ENCODE peak calls at places on chromosome 22, in nine cellular contexts. N, E, K, U, L, O, C, H and R are unnamed samples.

GRCh38 chr22:37266581-37267127 is 15.7 kb upstream of the CYTH4 start:
- DNase-seq in U (no peak), E (no peak), C (no peak), K (no peak), H (no peak), L (no peak), N (no peak), O (no peak), R (no peak)

GRCh38 chr22:26330971-26331625 is 98.0 kb upstream of the ASPHD2 start:
- DNase-seq in N (peak), E (peak), C (peak), U (peak), L (no peak), H (no peak), K (peak), O (peak), R (peak)

GRCh38 chr22:37391702-37392101 is 35.6 kb downstream of the ELFN2 start:
- DNase-seq in H (no peak), L (no peak), C (no peak), N (no peak), E (no peak), U (no peak), K (no peak), O (no peak), R (no peak)

GRCh38 chr22:17400305-17400704 is 31.0 kb downstream of the CECR2 start:
- DNase-seq in C (no peak), N (no peak), E (no peak), K (no peak), L (no peak), U (no peak), O (no peak), H (no peak), R (no peak)

GRCh38 chr22:26585104-26585790 is 4.7 kb downstream of the TPST2 start:
- DNase-seq in E (peak), O (peak), H (peak), K (no peak), N (no peak), U (no peak), C (peak), L (peak), R (no peak)

GRCh38 chr22:29152045-29152380 is 53.7 kb upstream of the EMID1 start:
- DNase-seq in K (no peak), L (no peak), H (no peak), U (no peak), C (no peak), O (no peak), E (no peak), N (no peak), R (no peak)

GRCh38 chr22:37569009-37569920 is 9.0 kb downstream of the CDC42EP1 start:
- DNase-seq in E (no peak), L (no peak), O (no peak), N (no peak), H (no peak), K (no peak), U (no peak), C (peak), R (no peak)

GRCh38 chr22:21775061-21775460 is 39.5 kb upstream of the YPEL1 start:
- DNase-seq in H (no peak), N (no peak), K (no peak), E (no peak), C (no peak), O (peak), L (no peak), U (peak), R (no peak)

GRCh38 chr22:19579880-19580279 is 55.7 kb upstream of the CLDN5 start:
- DNase-seq in C (no peak), H (peak), U (no peak), N (no peak), E (no peak), O (no peak), K (peak), L (no peak), R (no peak)

GRCh38 chr22:27726726-27727449 is 74.7 kb downstream of the MN1 start:
- DNase-seq in O (peak), C (peak), L (no peak), N (no peak), H (peak), U (peak), K (no peak), E (peak), R (peak)

GRCh38 chr22:38317237-38317994 is at the start of gene CSNK1E:
- DNase-seq in O (peak), C (peak), K (peak), H (peak), E (peak), L (peak), U (no peak), N (no peak), R (no peak)

GRCh38 chr22:22030493-22031182 is 48.1 kb upstream of the TOP3B start:
- DNase-seq in H (peak), O (no peak), K (peak), L (no peak), E (no peak), N (peak), C (no peak), U (no peak), R (no peak)

GRCh38 chr22:50192825-50193204 is 7.1 kb downstream of the TRABD start:
- DNase-seq in K (peak), U (no peak), N (no peak), E (no peak), C (no peak), L (peak), O (no peak), H (no peak), R (no peak)

GRCh38 chr22:29308791-29309262 is 2.4 kb downstream of the GAS2L1 start:
- DNase-seq in H (no peak), C (no peak), L (peak), E (peak), K (peak), U (no peak), O (peak), N (no peak), R (no peak)

GRCh38 chr22:38455530-38456271 is 702 bp upstream of the KCNJ4 start:
- DNase-seq in L (no peak), H (no peak), K (peak), O (no peak), C (no peak), E (no peak), N (no peak), U (no peak), R (no peak)

GRCh38 chr22:50502628-50503474 is 4.7 kb downstream of the LMF2 start:
- DNase-seq in L (no peak), E (no peak), H (no peak), C (no peak), N (no peak), U (no peak), O (no peak), K (no peak), R (no peak)

GRCh38 chr22:30017375-30017774 is 62.9 kb upstream of the HORMAD2 start:
- DNase-seq in O (no peak), H (no peak), K (no peak), N (no peak), E (no peak), C (no peak), U (no peak), L (no peak), R (no peak)

GRCh38 chr22:37211075-37211852 is 1.0 kb downstream of the SSTR3 start:
- DNase-seq in C (no peak), L (no peak), K (no peak), O (no peak), H (no peak), E (no peak), N (no peak), U (no peak), R (no peak)

GRCh38 chr22:45227645-45228400 is 12.9 kb downstream of the KIAA0930 start:
- DNase-seq in H (no peak), L (peak), K (no peak), O (no peak), N (no peak), C (no peak), U (no peak), E (no peak), R (no peak)

GRCh38 chr22:43110927-43111623 is 525 bp downstream of the BIK start:
- DNase-seq in K (peak), E (no peak), C (peak), U (no peak), O (no peak), L (peak), N (no peak), H (no peak), R (no peak)

GRCh38 chr22:34620832-34621231 is 445.1 kb upstream of the ISX start:
- DNase-seq in O (no peak), H (no peak), K (peak), L (no peak), C (no peak), U (no peak), N (no peak), E (no peak), R (no peak)

GRCh38 chr22:21447694-21448402 is 19.3 kb upstream of the TMEM191C start:
- DNase-seq in N (no peak), E (no peak), O (no peak), H (no peak), C (no peak), U (no peak), L (peak), K (no peak), R (no peak)

GRCh38 chr22:27284314-27284713 is 517.2 kb downstream of the MN1 start:
- DNase-seq in H (no peak), E (no peak), U (no peak), N (no peak), O (no peak), C (no peak), L (no peak), K (no peak), R (no peak)

GRCh38 chr22:36055376-36056310 is 27.0 kb upstream of the RBFOX2 start:
- DNase-seq in K (no peak), H (peak), C (no peak), O (peak), U (peak), E (peak), N (no peak), L (no peak), R (no peak)
- H3K4me3 ChIP-seq in K (no peak), H (no peak), C (no peak), O (no peak), U (no peak), E (no peak), N (no peak), L (no peak), R (no peak)

GRCh38 chr22:24359452-24360120 is 67.8 kb upstream of the ADORA2A start:
- DNase-seq in C (no peak), N (no peak), H (no peak), K (no peak), L (no peak), O (no peak), E (no peak), U (no peak), R (no peak)

GRCh38 chr22:24355574-24355973 is 71.8 kb upstream of the ADORA2A start:
- DNase-seq in K (no peak), E (no peak), C (no peak), U (no peak), H (no peak), O (no peak), L (no peak), N (no peak), R (no peak)

GRCh38 chr22:24358105-24358836 is 69.1 kb upstream of the ADORA2A start:
- DNase-seq in N (no peak), C (no peak), O (no peak), U (no peak), E (no peak), K (no peak), L (no peak), H (no peak), R (no peak)

GRCh38 chr22:24361976-24362646 is 65.3 kb upstream of the ADORA2A start:
- DNase-seq in C (no peak), E (no peak), H (no peak), K (no peak), N (no peak), U (no peak), L (no peak), O (no peak), R (no peak)

DNA sequence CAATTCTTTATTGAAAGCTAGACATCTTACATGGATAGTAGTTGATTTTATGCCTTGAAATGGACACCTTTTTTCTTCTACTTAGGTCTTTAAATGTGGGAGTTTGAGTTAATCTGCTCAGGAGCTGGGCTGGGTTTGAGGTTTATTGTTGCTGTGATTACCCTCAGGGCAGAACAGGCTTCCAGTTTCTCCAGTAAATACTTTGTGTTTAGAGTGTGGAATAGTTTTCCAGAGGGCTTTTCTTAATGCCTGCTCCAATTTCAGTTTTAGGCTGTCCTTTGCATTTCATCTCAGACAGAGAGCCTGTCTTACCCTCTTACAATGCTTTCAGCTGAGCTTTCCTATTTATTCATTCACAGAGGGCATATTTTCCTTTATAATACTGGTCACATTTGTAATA is 69.9 kb upstream of the ADORA2A start:
- DNase-seq in E (no peak), U (no peak), H (no peak), C (no peak), K (no peak), O (no peak), N (no peak), L (no peak), R (no peak)
- TF ChIP-seq CTCF in E (no peak), U (no peak), H (no peak), C (no peak), K (no peak), O (no peak), N (no peak), L (no peak), R (no peak)

GRCh38 chr22:40310771-40311120 is 35.6 kb upstream of the ADSL start:
- DNase-seq in K (no peak), L (no peak), H (no peak), U (no peak), E (no peak), O (no peak), C (no peak), N (no peak), R (no peak)

GRCh38 chr22:40308999-40309578 is 37.2 kb upstream of the ADSL start:
- DNase-seq in O (no peak), H (no peak), C (no peak), E (no peak), N (no peak), K (no peak), L (no peak), U (no peak), R (no peak)

GRCh38 chr22:40313007-40313406 is 33.3 kb upstream of the ADSL start:
- DNase-seq in L (no peak), H (no peak), C (no peak), N (no peak), K (no peak), O (no peak), U (no peak), E (no peak), R (no peak)

GRCh38 chr22:40312050-40312449 is 34.2 kb upstream of the ADSL start:
- DNase-seq in O (no peak), N (no peak), H (no peak), E (no peak), K (no peak), C (no peak), U (no peak), L (no peak), R (no peak)

GRCh38 chr22:40310081-40310770 is 36.1 kb upstream of the ADSL start:
- DNase-seq in L (no peak), U (peak), E (peak), N (no peak), O (peak), K (no peak), C (no peak), H (no peak), R (no peak)
- H3K4me3 ChIP-seq in L (no peak), U (peak), E (no peak), N (no peak), O (no peak), K (no peak), C (no peak), H (no peak), R (no peak)

DNA sequence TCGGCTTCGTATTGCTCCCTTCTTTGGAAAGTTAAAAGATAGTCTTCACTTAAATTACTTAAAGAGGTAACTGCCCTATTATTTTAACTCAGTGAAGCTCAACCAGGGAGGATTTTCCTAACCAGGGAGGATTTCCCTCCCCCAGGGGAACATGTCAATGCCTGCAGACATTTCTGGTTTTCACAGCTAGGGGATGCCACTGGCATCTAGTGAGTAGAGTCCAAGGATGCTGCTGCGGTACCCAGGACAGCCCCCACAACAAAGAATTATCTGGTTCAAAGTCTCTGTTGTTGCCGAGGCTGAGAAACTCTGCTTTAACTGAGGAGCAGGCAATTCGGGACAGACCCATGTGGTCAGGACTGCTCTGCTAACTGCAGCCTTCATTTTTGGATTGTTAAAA is 82.2 kb downstream of the DEPDC5 start:
- DNase-seq in U (no peak), O (no peak), L (no peak), C (no peak), E (no peak), K (no peak), H (no peak), N (no peak), R (no peak)
- TF ChIP-seq CTCF in U (no peak), O (peak), L (no peak), C (no peak), E (peak), K (no peak), H (no peak), N (no peak), R (no peak)